ENCODE peak calls at places on chromosomes 2 and 18, in seven cellular contexts. T, S, V, C, A, U and X are unnamed samples.

GRCh38 chr2:107584577-107584976 is 242.1 kb upstream of the RGPD4 start:
- DNase-seq in U (no peak), T (no peak), V (no peak), A (no peak), S (no peak), C (no peak), X (no peak)

GRCh38 chr2:232203936-232204335 is 174.6 kb upstream of the ALPP start:
- DNase-seq in A (no peak), V (no peak), C (no peak), S (no peak), U (no peak), T (no peak), X (no peak)

GRCh38 chr2:238965371-238966273 is 117.7 kb downstream of the TWIST2 start:
- DNase-seq in A (no peak), V (no peak), U (no peak), C (no peak), S (no peak), T (no peak), X (no peak)

GRCh38 chr18:5197032-5197434 is at the start of gene AKAIN1:
- DNase-seq in T (peak; percentile 72), U (no peak), C (no peak), V (peak; percentile 31), S (no peak), A (no peak), X (no peak)

GRCh38 chr2:237870754-237871651 is 11.6 kb downstream of the RAMP1 start:
- DNase-seq in V (no peak), A (peak; percentile 55), U (no peak), C (no peak), T (no peak), S (no peak), X (peak; percentile 51)

GRCh38 chr2:35501076-35501475 is 854.5 kb upstream of the CRIM1 start:
- DNase-seq in A (no peak), T (no peak), V (peak; percentile 28), S (no peak), U (no peak), C (no peak), X (no peak)

GRCh38 chr18:79614211-79615028 is 65.2 kb upstream of the CTDP1 start:
- DNase-seq in V (no peak), A (peak; percentile 7), U (no peak), T (no peak), S (peak; percentile 50), C (no peak), X (peak; percentile 69)

GRCh38 chr2:113406114-113406513 is 31.4 kb upstream of the ZNG1B start:
- DNase-seq in T (no peak), S (no peak), C (no peak), U (no peak), V (no peak), A (no peak), X (peak; percentile 88)

GRCh38 chr2:167875524-167875923 is 371.9 kb downstream of the STK39 start:
- DNase-seq in T (no peak), C (no peak), A (no peak), U (no peak), S (no peak), V (no peak), X (no peak)

GRCh38 chr2:55500025-55500424 is 19.5 kb upstream of the CFAP36 start:
- DNase-seq in A (no peak), S (no peak), V (no peak), U (no peak), C (no peak), T (no peak), X (no peak)

GRCh38 chr2:18046558-18046957 is 168.1 kb downstream of the KCNS3 start:
- DNase-seq in S (no peak), T (no peak), V (no peak), C (no peak), A (no peak), U (no peak), X (no peak)

GRCh38 chr2:173048901-173049661 is 26.6 kb upstream of the MAP3K20 start:
- DNase-seq in T (peak; percentile 67), V (peak; percentile 91), U (peak; percentile 83), C (no peak), A (peak; percentile 90), S (peak; percentile 85), X (no peak)

GRCh38 chr2:17752892-17753802 is 463 bp downstream of the SMC6 start:
- DNase-seq in A (no peak), C (no peak), V (peak; percentile 59), T (no peak), U (peak; percentile 23), S (no peak), X (no peak)

GRCh38 chr2:24153478-24153877 is 21.4 kb upstream of the FAM228A start:
- DNase-seq in C (no peak), U (no peak), V (no peak), T (no peak), A (no peak), S (no peak), X (no peak)

GRCh38 chr18:56112013-56112749 is 524.2 kb upstream of the TCF4 start:
- DNase-seq in V (peak; percentile 21), U (no peak), A (no peak), S (no peak), C (peak; percentile 45), T (no peak), X (no peak)

GRCh38 chr2:147588191-147588590 is 256.6 kb upstream of the ACVR2A start:
- DNase-seq in C (no peak), V (no peak), U (no peak), A (no peak), S (no peak), T (no peak), X (no peak)

GRCh38 chr18:9925369-9925768 is 11.6 kb downstream of the VAPA start:
- DNase-seq in U (no peak), A (no peak), C (no peak), S (no peak), T (no peak), V (peak; percentile 59), X (no peak)
- TF ChIP-seq POLR2A in U (no peak), A (no peak), C (no peak), S (no peak), T (no peak), V (no peak), X (no peak)

GRCh38 chr2:234670804-234671203 is 173.9 kb upstream of the ARL4C start:
- DNase-seq in C (no peak), V (no peak), S (no peak), A (no peak), U (no peak), T (no peak), X (no peak)

GRCh38 chr2:234671716-234672115 is 174.8 kb upstream of the ARL4C start:
- DNase-seq in V (no peak), T (no peak), U (no peak), C (no peak), S (no peak), A (no peak), X (no peak)

GRCh38 chr2:234672498-234673150 is 175.7 kb upstream of the ARL4C start:
- DNase-seq in C (no peak), S (no peak), V (peak; percentile 31), U (no peak), A (no peak), T (no peak), X (no peak)

GRCh38 chr2:234670052-234670451 is 173.2 kb upstream of the ARL4C start:
- DNase-seq in S (no peak), A (no peak), U (no peak), V (peak; percentile 39), T (no peak), C (no peak), X (no peak)

GRCh38 chr2:234671231-234671630 is 174.3 kb upstream of the ARL4C start:
- DNase-seq in C (no peak), A (no peak), T (no peak), V (no peak), U (no peak), S (no peak), X (no peak)
- TF ChIP-seq CTCF in C (no peak), A (no peak), T (no peak), V (no peak), U (no peak), S (no peak), X (no peak)

DNA sequence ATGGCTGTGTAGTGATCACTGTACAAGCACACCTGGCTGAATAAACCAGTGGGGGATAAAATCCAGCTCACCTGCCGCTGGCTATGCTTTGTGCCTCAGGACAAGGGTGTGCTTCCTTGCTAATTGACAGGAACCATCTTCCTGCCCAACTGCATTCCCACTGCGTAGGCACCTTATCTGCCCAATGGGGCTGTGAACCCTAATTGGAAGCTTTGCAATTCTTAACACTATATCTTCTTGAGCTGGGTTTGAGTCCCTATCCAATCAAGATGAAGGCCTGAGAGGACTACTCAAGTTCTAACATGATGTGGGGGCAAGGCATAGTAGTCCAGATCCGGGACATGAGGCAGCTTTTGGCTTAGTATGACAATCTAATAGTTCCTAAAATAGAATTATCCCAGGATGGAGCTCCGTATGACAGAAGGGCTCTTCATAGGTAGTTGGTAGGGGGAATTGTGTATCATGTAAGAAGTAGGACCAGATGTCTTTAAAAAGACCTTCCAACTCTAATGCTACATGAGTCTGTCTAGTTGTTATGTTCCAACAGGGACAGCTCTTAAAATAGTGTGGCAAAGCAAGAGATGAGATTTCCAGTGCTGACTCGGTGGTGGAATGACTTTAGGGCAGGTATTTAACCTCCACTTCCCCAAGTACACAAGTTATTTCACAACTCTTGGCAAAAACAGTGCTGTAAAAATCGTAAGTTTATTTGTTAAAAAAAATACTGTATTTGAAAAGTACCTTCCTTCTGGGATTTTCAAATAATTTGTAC is 2.3 kb upstream of the TMEM150A start:
- DNase-seq in C (no peak), T (no peak), A (no peak), V (no peak), U (no peak), S (no peak), X (no peak)
- TF ChIP-seq POLR2A in C (no peak), T (no peak), A (no peak), V (no peak), U (no peak), S (no peak), X (no peak)

DNA sequence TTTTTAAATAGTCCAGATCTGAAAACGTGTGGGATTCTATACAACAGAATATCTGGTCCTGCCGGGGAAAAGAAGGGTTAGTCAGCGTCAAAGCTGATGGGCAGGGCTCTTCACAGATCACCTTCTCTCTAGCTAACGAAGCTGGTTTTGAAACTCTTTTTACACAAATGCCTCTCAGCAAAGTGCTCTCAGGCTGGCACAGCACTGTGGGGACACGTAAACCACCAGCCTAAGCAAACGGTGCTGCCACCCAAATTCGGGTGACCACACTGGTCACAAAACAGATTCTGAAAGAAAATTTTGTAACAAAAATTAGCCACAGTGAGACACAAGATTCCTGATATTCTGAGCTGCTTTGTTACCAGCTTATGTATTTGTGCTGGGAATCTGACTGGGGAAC is 53.1 kb upstream of the ARL5A start:
- DNase-seq in V (no peak), T (no peak), U (no peak), C (no peak), A (no peak), S (no peak), X (no peak)
- TF ChIP-seq CTCF in V (no peak), T (no peak), U (no peak), C (no peak), A (no peak), S (no peak), X (no peak)

GRCh38 chr18:76493213-76494107 is 1.6 kb downstream of the ZNF516 start:
- DNase-seq in T (no peak), U (no peak), S (no peak), V (peak; percentile 51), C (no peak), A (no peak), X (no peak)
- TF ChIP-seq POLR2A in T (no peak), U (no peak), S (no peak), V (no peak), C (no peak), A (peak; percentile 32), X (no peak)

GRCh38 chr2:234751275-234751938 is 200.4 kb upstream of the SH3BP4 start:
- DNase-seq in C (no peak), A (no peak), U (no peak), V (peak; percentile 10), T (no peak), S (no peak), X (no peak)
- TF ChIP-seq CTCF in C (no peak), A (no peak), U (no peak), V (no peak), T (no peak), S (no peak), X (no peak)